ENCODE peak calls at places on chromosome 10, in nine cellular contexts. D is breast epithelium, P is dorsolateral prefrontal cortex, S is esophagus muscularis mucosa, J is sigmoid colon, X is body of pancreas, H is PC-9, A is GM23338, N is brain microvascular endothelial cell. F is an unnamed sample.

GRCh38 chr10:72764151-72764550 is 72.2 kb downstream of the MCU start:
- DNase-seq in S (no peak), D (no peak), P (no peak), H (peak), N (peak), X (no peak), J (no peak), A (no peak), F (no peak)

GRCh38 chr10:48364659-48365405 is 58.4 kb downstream of the MAPK8 start:
- DNase-seq in H (no peak), A (no peak), J (no peak), X (no peak), S (no peak), N (peak), D (no peak), P (no peak), F (no peak)

GRCh38 chr10:132521041-132521465 is 16.5 kb upstream of the INPP5A start:
- DNase-seq in S (no peak), P (no peak), H (no peak), X (peak), J (peak), D (peak), N (no peak), A (no peak), F (no peak)

GRCh38 chr10:4101918-4102654 is 317.1 kb upstream of the KLF6 start:
- DNase-seq in X (no peak), H (no peak), A (no peak), P (no peak), D (no peak), S (no peak), J (no peak), N (no peak), F (no peak)

GRCh38 chr10:65394898-65395297 is 1530.9 kb upstream of the LRRTM3 start:
- DNase-seq in D (no peak), J (no peak), X (no peak), N (peak), H (peak), A (no peak), S (no peak), P (no peak), F (no peak)

GRCh38 chr10:33732176-33733025 is 397.9 kb upstream of the NRP1 start:
- DNase-seq in J (no peak), D (no peak), H (no peak), S (no peak), N (peak), A (no peak), X (no peak), P (no peak), F (no peak)

GRCh38 chr10:107141539-107142061 is 22.9 kb downstream of the SORCS1 start:
- DNase-seq in X (no peak), S (no peak), A (no peak), N (no peak), D (no peak), P (no peak), H (no peak), J (no peak), F (no peak)

GRCh38 chr10:79044846-79045245 is 23.9 kb upstream of the ZMIZ1 start:
- DNase-seq in J (peak), S (no peak), H (no peak), A (no peak), X (no peak), D (peak), N (no peak), P (no peak), F (no peak)

GRCh38 chr10:6273351-6273750 is 70.6 kb downstream of the PFKFB3 start:
- DNase-seq in A (no peak), J (no peak), S (no peak), N (no peak), D (no peak), X (no peak), P (no peak), H (no peak), F (no peak)

GRCh38 chr10:121171825-121172224 is 320.7 kb downstream of the WDR11 start:
- DNase-seq in J (no peak), S (no peak), P (no peak), D (no peak), N (no peak), X (no peak), A (no peak), H (no peak), F (no peak)

GRCh38 chr10:121167534-121168243 is 316.5 kb downstream of the WDR11 start:
- DNase-seq in X (no peak), A (no peak), N (no peak), D (no peak), S (no peak), J (no peak), H (no peak), P (no peak), F (no peak)

GRCh38 chr10:121165276-121165675 is 314.1 kb downstream of the WDR11 start:
- DNase-seq in D (no peak), N (peak), J (no peak), P (no peak), A (no peak), S (no peak), X (no peak), H (no peak), F (no peak)

GRCh38 chr10:121169406-121169805 is 318.2 kb downstream of the WDR11 start:
- DNase-seq in N (no peak), H (no peak), J (no peak), D (no peak), P (no peak), X (no peak), A (no peak), S (no peak), F (no peak)

GRCh38 chr10:121168513-121169216 is 317.5 kb downstream of the WDR11 start:
- DNase-seq in J (no peak), A (peak), D (no peak), H (no peak), S (no peak), N (no peak), X (no peak), P (no peak), F (no peak)
- H3K4me3 ChIP-seq in J (no peak), A (no peak), D (no peak), H (no peak), S (no peak), N (no peak), X (no peak), P (no peak), F (no peak)

GRCh38 chr10:19947656-19948055 is 131.4 kb downstream of the PLXDC2 start:
- DNase-seq in P (no peak), J (no peak), S (no peak), X (no peak), A (no peak), H (no peak), D (no peak), N (no peak), F (no peak)
- H3K27ac ChIP-seq in P (no peak), J (peak), S (no peak), X (no peak), A (no peak), H (no peak), D (peak), N (no peak), F (no peak)

GRCh38 chr10:59317066-59317465 is 45.3 kb downstream of the FAM13C start:
- DNase-seq in P (no peak), N (no peak), X (no peak), H (no peak), S (no peak), A (no peak), J (no peak), D (no peak), F (no peak)
- H3K4me3 ChIP-seq in P (no peak), N (no peak), X (no peak), H (no peak), S (no peak), A (no peak), J (no peak), D (no peak), F (no peak)

GRCh38 chr10:82394122-82394521 is 519.1 kb downstream of the NRG3 start:
- DNase-seq in N (no peak), P (peak), H (no peak), A (no peak), S (no peak), J (no peak), D (no peak), X (peak), F (no peak)
- H3K27ac ChIP-seq in N (no peak), P (no peak), H (no peak), A (no peak), S (no peak), J (no peak), D (no peak), X (no peak), F (no peak)

F was measured in esophagus squamous epithelium.